ENCODE peak calls at places on chromosomes 4 and X, in seven cellular contexts. R is dorsolateral prefrontal cortex, F is fibroblast of the aortic adventitia, Q is cardiac muscle cell, P is astrocyte of the spinal cord, E is lower lobe of right lung, I is osteocyte. M is an unnamed sample.

GRCh38 chr4:24805566-24805965 is 10.2 kb downstream of the SOD3 start:
- DNase-seq in R (no peak), Q (no peak), E (no peak), P (no peak), F (no peak), I (peak; percentile 13), M (no peak)

GRCh38 chr4:122617597-122618593 is 3.0 kb downstream of the IL21 start:
- DNase-seq in P (no peak), F (peak; percentile 9), R (no peak), I (no peak), E (no peak), Q (no peak), M (no peak)

GRCh38 chr4:2886622-2887021 is 43.0 kb downstream of the ADD1 start:
- DNase-seq in P (no peak), F (no peak), I (no peak), E (no peak), R (no peak), Q (peak; percentile 88), M (no peak)

GRCh38 chr4:94533405-94534223 is 81.9 kb downstream of the PDLIM5 start:
- DNase-seq in P (no peak), Q (no peak), E (no peak), I (no peak), R (no peak), F (no peak), M (no peak)

GRCh38 chr4:59729321-59729720 is 1470.8 kb upstream of the ADGRL3 start:
- DNase-seq in R (no peak), P (no peak), E (no peak), F (no peak), I (no peak), Q (no peak), M (no peak)

GRCh38 chr4:7771056-7771455 is 168.6 kb downstream of the AFAP1 start:
- DNase-seq in P (no peak), F (no peak), E (no peak), Q (no peak), I (no peak), R (no peak), M (no peak)

GRCh38 chr4:173174184-173175156 is 5.9 kb downstream of the GALNT7 start:
- DNase-seq in F (no peak), I (no peak), R (no peak), P (no peak), Q (no peak), E (no peak), M (no peak)

GRCh38 chrX:2967998-2968909 is 38.1 kb upstream of the ARSH start:
- DNase-seq in Q (no peak), F (peak; percentile 43), R (peak; percentile 64), I (peak; percentile 80), E (no peak), P (peak; percentile 79), M (peak; percentile 46)

GRCh38 chrX:57367649-57368048 is 81.1 kb downstream of the FAAH2 start:
- DNase-seq in F (no peak), Q (peak; percentile 1), I (no peak), P (no peak), E (no peak), R (no peak), M (no peak)

GRCh38 chr4:149370002-149370401 is 445.6 kb downstream of the IQCM start:
- DNase-seq in Q (no peak), F (no peak), P (no peak), E (no peak), I (no peak), R (no peak), M (no peak)

GRCh38 chr4:98658287-98659105 is at the start of gene TSPAN5:
- DNase-seq in R (peak; percentile 75), I (peak; percentile 94), F (peak; percentile 63), P (peak; percentile 77), E (peak; percentile 82), Q (peak; percentile 93), M (peak; percentile 69)

GRCh38 chrX:44506688-44507087 is 36.0 kb downstream of the FUNDC1 start:
- DNase-seq in I (no peak), Q (no peak), E (no peak), R (no peak), F (no peak), P (no peak), M (no peak)

GRCh38 chrX:79107891-79108718 is 36.4 kb upstream of the GPR174 start:
- DNase-seq in I (no peak), P (no peak), Q (no peak), R (no peak), E (no peak), F (no peak), M (no peak)

GRCh38 chrX:19563746-19564145 is 48.4 kb upstream of the MAP3K15 start:
- DNase-seq in I (peak; percentile 51), E (no peak), Q (no peak), F (no peak), P (no peak), R (no peak), M (no peak)

GRCh38 chr4:134756456-134756855 is 554.9 kb upstream of the PABPC4L start:
- DNase-seq in F (no peak), E (no peak), Q (no peak), R (no peak), P (no peak), I (no peak), M (no peak)

GRCh38 chr4:32847466-32847865 is 2127.3 kb downstream of the PCDH7 start:
- DNase-seq in I (no peak), R (no peak), E (no peak), F (peak; percentile 1), P (no peak), Q (peak; percentile 63), M (no peak)

GRCh38 chrX:119690921-119691716 is 1.8 kb downstream of the SEPTIN6 start:
- DNase-seq in P (no peak), Q (no peak), E (no peak), I (no peak), F (peak; percentile 42), R (no peak), M (no peak)

GRCh38 chr4:145694929-145695328 is 15.0 kb downstream of the C4orf51 start:
- DNase-seq in R (no peak), E (no peak), Q (no peak), F (no peak), I (no peak), P (no peak), M (no peak)

GRCh38 chr4:154707877-154708276 is 35.9 kb upstream of the LRAT start:
- DNase-seq in F (no peak), E (no peak), I (no peak), P (no peak), R (no peak), Q (no peak), M (no peak)

GRCh38 chrX:129945131-129945530 is 37.3 kb upstream of the BCORL1 start:
- DNase-seq in I (no peak), F (no peak), R (no peak), Q (no peak), P (no peak), E (no peak), M (no peak)

GRCh38 chr4:104896623-104897296 is 249.9 kb upstream of the TET2 start:
- DNase-seq in F (no peak), Q (no peak), I (no peak), R (peak; percentile 30), P (peak; percentile 18), E (no peak), M (no peak)

GRCh38 chrX:56397636-56398035 is 165.5 kb downstream of the KLF8 start:
- DNase-seq in I (no peak), P (no peak), Q (no peak), E (no peak), F (no peak), R (no peak), M (no peak)

GRCh38 chr4:1794809-1795303 is 1.8 kb downstream of the FGFR3 start:
- DNase-seq in R (no peak), F (no peak), Q (peak; percentile 23), I (no peak), E (no peak), P (no peak), M (no peak)

GRCh38 chrX:121876316-121876715 is 828.9 kb downstream of the GLUD2 start:
- DNase-seq in I (no peak), E (no peak), Q (no peak), P (peak; percentile 29), F (peak; percentile 65), R (no peak), M (no peak)

GRCh38 chrX:57977992-57978391 is 67.7 kb upstream of the ZXDA start:
- DNase-seq in P (no peak), I (no peak), R (no peak), E (no peak), F (no peak), Q (no peak), M (no peak)

GRCh38 chr4:2888826-2889225 is 45.2 kb downstream of the ADD1 start:
- DNase-seq in P (no peak), F (no peak), Q (no peak), R (no peak), E (no peak), I (no peak), M (no peak)

GRCh38 chr4:83204731-83205130 is 79.9 kb downstream of the COQ2 start:
- DNase-seq in P (no peak), I (no peak), R (no peak), Q (no peak), F (no peak), E (no peak), M (no peak)
- TF ChIP-seq CTCF in P (no peak), I (no peak), R (no peak), Q (no peak), F (no peak), E (no peak), M (no peak)

GRCh38 chr4:114178392-114178791 is 198.9 kb upstream of the ARSJ start:
- DNase-seq in F (no peak), Q (no peak), I (no peak), P (no peak), R (no peak), E (no peak), M (no peak)

GRCh38 chr4:114184901-114185300 is 205.5 kb upstream of the ARSJ start:
- DNase-seq in Q (no peak), F (no peak), P (no peak), I (no peak), R (no peak), E (no peak), M (no peak)

GRCh38 chr4:114180481-114180880 is 201.0 kb upstream of the ARSJ start:
- DNase-seq in P (peak; percentile 91), R (no peak), I (no peak), Q (peak; percentile 27), F (peak; percentile 78), E (no peak), M (peak; percentile 35)
- TF ChIP-seq CTCF in P (peak; percentile 76), R (peak; percentile 16), I (peak; percentile 79), Q (peak; percentile 69), F (peak; percentile 65), E (peak; percentile 36), M (peak; percentile 54)

GRCh38 chrX:109914114-109914849 is 88.6 kb upstream of the TMEM164 start:
- DNase-seq in Q (no peak), P (no peak), E (no peak), I (no peak), R (no peak), F (no peak), M (no peak)

DNA sequence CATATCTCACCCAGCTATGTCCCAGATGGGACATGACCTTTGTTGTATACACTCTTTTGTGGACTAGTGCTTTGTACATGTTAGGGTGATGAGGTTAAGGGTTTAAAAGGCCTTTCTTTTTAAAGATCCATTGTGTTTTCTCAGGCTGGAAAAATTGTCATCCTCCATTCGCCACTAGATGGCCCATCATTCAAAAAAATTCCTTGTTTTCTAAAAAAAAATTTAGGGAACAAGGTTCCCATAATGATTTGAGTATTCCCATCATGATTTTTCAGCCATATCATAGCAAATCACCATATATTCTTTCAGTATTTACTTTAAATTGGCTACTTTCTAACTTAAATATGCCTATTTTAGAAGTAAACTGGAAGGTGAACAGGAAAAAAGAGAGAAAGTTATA is 91.9 kb upstream of the TMEM164 start:
- DNase-seq in I (no peak), P (peak; percentile 6), Q (no peak), E (no peak), F (peak; percentile 35), R (no peak), M (no peak)
- TF ChIP-seq CTCF in I (peak; percentile 72), P (peak; percentile 52), Q (peak; percentile 54), E (peak; percentile 43), F (peak; percentile 57), R (peak; percentile 40), M (peak; percentile 73)

GRCh38 chrX:154046262-154046771 is 26.6 kb upstream of the IRAK1 start:
- DNase-seq in P (peak; percentile 79), I (no peak), R (no peak), Q (no peak), E (no peak), F (peak; percentile 96), M (no peak)
- TF ChIP-seq CTCF in P (peak; percentile 25), I (no peak), R (no peak), Q (peak; percentile 24), E (peak; percentile 21), F (peak; percentile 27), M (no peak)

M was measured in neural crest cell.